ENCODE peak calls at places on chromosomes 7 and 10, in six cellular contexts. W is GM12865; V is naive thymus-derived CD4-positive, alpha-beta T cell; N is WERI-Rb-1; H is stomach; Y is uterus. G is an unnamed sample.

GRCh38 chr7:138887872-138888656 is 90.1 kb upstream of the ATP6V0A4 start:
- DNase-seq in W (no peak), V (no peak), N (no peak), H (no peak), Y (no peak), G (no peak)

GRCh38 chr10:10798543-10799192 is 219.0 kb upstream of the CELF2 start:
- DNase-seq in W (no peak), V (no peak), N (no peak), H (no peak), Y (peak), G (no peak)

GRCh38 chr7:74429153-74429747 is 24.5 kb upstream of the GTF2IRD1 start:
- DNase-seq in W (no peak), V (no peak), N (no peak), H (no peak), Y (no peak), G (no peak)

GRCh38 chr10:47318706-47319105 is 3.5 kb upstream of the GDF2 start:
- DNase-seq in W (peak), V (no peak), N (no peak), H (no peak), Y (no peak), G (no peak)

GRCh38 chr7:85748861-85749260 is 562.0 kb upstream of the SEMA3D start:
- DNase-seq in W (no peak), V (no peak), N (no peak), H (no peak), Y (no peak), G (no peak)

GRCh38 chr7:12554421-12554820 is 16.1 kb upstream of the SCIN start:
- DNase-seq in W (no peak), V (no peak), N (no peak), H (no peak), Y (no peak), G (no peak)

GRCh38 chr10:106836923-106837322 is 327.6 kb downstream of the SORCS1 start:
- DNase-seq in W (peak), V (no peak), N (no peak), H (no peak), Y (no peak), G (peak)

GRCh38 chr10:110637558-110638053 is 6.5 kb upstream of the RBM20 start:
- DNase-seq in W (no peak), V (no peak), N (peak), H (no peak), Y (no peak), G (no peak)

GRCh38 chr7:140145709-140146108 is 31.1 kb downstream of the KDM7A start:
- DNase-seq in W (no peak), V (no peak), N (no peak), H (no peak), Y (no peak), G (no peak)

GRCh38 chr10:62076872-62077271 is 175.4 kb downstream of the ARID5B start:
- DNase-seq in W (no peak), V (no peak), N (no peak), H (no peak), Y (no peak), G (no peak)

GRCh38 chr10:103238506-103239252 is 7.0 kb upstream of the RPEL1 start:
- DNase-seq in W (no peak), V (no peak), N (peak), H (peak), Y (no peak), G (no peak)

GRCh38 chr7:27364344-27364758 is 121.7 kb downstream of the EVX1 start:
- DNase-seq in W (no peak), V (no peak), N (no peak), H (peak), Y (peak), G (no peak)

GRCh38 chr7:122949186-122949585 is 46.3 kb downstream of the TAS2R16 start:
- DNase-seq in W (no peak), V (no peak), N (no peak), H (no peak), Y (no peak), G (no peak)

GRCh38 chr10:128628252-128628651 is 502.0 kb upstream of the MKI67 start:
- DNase-seq in W (no peak), V (no peak), N (no peak), H (no peak), Y (no peak), G (no peak)

GRCh38 chr7:25395976-25396375 is 167.7 kb upstream of the NPVF start:
- DNase-seq in W (no peak), V (no peak), N (no peak), H (no peak), Y (no peak), G (no peak)

GRCh38 chr10:103232772-103233488 is 12.8 kb upstream of the RPEL1 start:
- DNase-seq in W (no peak), V (no peak), N (peak), H (no peak), Y (no peak), G (no peak)

GRCh38 chr10:124604214-124605000 is 139.8 kb downstream of the FAM53B start:
- DNase-seq in W (no peak), V (no peak), N (no peak), H (no peak), Y (no peak), G (no peak)

GRCh38 chr10:126630225-126630624 is 40.3 kb downstream of the C10orf90 start:
- DNase-seq in W (no peak), V (no peak), N (no peak), H (no peak), Y (no peak), G (no peak)

GRCh38 chr7:125390866-125391265 is 461.2 kb upstream of the POT1 start:
- DNase-seq in W (no peak), V (no peak), N (no peak), H (no peak), Y (no peak), G (no peak)

GRCh38 chr7:139691253-139691781 is 86.5 kb downstream of the HIPK2 start:
- DNase-seq in W (no peak), V (no peak), N (no peak), H (peak), Y (no peak), G (no peak)

GRCh38 chr7:121279060-121279620 is 49.7 kb upstream of the WNT16 start:
- DNase-seq in W (peak), V (no peak), N (no peak), H (no peak), Y (no peak), G (no peak)
- H3K4me3 ChIP-seq in W (no peak), V (no peak), N (no peak), H (no peak), Y (no peak), G (no peak)

DNA sequence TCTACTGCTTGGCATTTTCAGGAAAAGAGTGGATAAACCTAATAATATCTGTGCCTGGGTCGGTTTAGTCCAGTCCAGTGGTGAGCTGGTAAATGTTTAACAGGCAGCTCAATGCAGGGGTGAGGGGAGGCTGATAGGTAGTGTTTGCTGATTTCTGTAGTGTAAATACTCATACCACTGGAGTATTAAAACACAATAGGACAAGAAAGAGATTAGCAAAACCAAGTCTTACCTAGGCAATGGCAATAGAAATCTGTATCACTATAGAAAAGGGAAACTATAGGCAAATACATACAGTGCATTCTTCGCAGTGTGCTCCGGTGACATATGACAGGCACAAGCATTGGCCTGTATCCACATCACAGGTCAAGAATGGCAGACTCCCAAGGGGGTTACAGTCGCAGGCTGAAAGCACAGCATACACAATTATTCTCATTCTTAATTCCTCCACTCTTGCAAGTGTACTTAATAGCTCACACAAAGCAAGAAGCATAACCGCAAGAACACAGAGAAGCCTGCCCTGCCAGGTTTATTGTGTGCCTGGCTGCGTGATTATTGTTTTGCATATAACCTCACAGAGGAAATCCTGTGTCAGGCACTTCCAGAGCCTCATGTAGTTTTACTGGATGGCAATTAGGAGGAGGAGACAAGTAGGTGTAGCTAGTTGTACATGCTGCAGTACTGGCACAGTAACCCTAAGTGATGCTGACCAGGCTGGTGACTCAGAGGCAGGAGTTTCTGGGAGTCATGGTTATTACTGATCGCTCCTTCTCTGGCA is 35.0 kb downstream of the LAMB4 start:
- DNase-seq in W (no peak), V (no peak), N (no peak), H (peak), Y (peak), G (no peak)
- H3K4me3 ChIP-seq in W (no peak), V (no peak), N (no peak), H (no peak), Y (no peak), G (no peak)

GRCh38 chr7:14430921-14431320 is 441.5 kb upstream of the ETV1 start:
- DNase-seq in W (no peak), V (no peak), N (no peak), H (no peak), Y (no peak), G (no peak)
- H3K4me3 ChIP-seq in W (no peak), V (no peak), N (no peak), H (no peak), Y (no peak), G (no peak)

DNA sequence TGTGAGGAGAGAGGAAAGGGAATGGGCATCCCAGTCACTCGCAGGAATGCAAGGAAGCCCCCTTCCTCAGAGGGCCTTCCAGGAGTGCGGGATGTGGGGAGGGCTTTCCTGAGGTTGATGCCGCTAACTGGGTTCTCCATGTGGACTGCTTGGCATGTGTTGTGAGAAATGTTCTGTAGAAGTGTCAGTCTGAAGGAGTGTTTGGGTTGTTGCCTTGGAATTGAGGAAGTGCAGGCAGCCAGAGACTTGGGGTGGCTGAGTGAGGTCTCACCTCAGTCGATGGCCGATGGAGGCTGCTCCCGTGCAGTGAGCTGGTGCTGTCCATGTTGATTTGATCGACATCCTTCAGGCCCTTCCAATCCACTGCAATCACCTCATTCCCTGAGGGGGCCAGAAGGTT is 2.7 kb downstream of the FAM131B start:
- DNase-seq in W (no peak), V (no peak), N (no peak), H (no peak), Y (no peak), G (no peak)
- H3K4me3 ChIP-seq in W (no peak), V (no peak), N (no peak), H (no peak), Y (no peak), G (no peak)

GRCh38 chr10:74011762-74012161 is 13.8 kb downstream of the VCL start:
- DNase-seq in W (no peak), V (no peak), N (no peak), H (no peak), Y (no peak), G (no peak)

GRCh38 chr10:74013004-74013403 is 15.1 kb downstream of the VCL start:
- DNase-seq in W (no peak), V (no peak), N (no peak), H (no peak), Y (no peak), G (no peak)

GRCh38 chr10:74008212-74008731 is 10.4 kb downstream of the VCL start:
- DNase-seq in W (peak), V (no peak), N (no peak), H (no peak), Y (no peak), G (peak)

GRCh38 chr10:74012480-74012879 is 14.6 kb downstream of the VCL start:
- DNase-seq in W (no peak), V (no peak), N (no peak), H (no peak), Y (no peak), G (no peak)

GRCh38 chr10:74011016-74011415 is 13.1 kb downstream of the VCL start:
- DNase-seq in W (no peak), V (no peak), N (no peak), H (no peak), Y (no peak), G (no peak)
- H3K4me3 ChIP-seq in W (no peak), V (no peak), N (no peak), H (no peak), Y (no peak), G (no peak)

DNA sequence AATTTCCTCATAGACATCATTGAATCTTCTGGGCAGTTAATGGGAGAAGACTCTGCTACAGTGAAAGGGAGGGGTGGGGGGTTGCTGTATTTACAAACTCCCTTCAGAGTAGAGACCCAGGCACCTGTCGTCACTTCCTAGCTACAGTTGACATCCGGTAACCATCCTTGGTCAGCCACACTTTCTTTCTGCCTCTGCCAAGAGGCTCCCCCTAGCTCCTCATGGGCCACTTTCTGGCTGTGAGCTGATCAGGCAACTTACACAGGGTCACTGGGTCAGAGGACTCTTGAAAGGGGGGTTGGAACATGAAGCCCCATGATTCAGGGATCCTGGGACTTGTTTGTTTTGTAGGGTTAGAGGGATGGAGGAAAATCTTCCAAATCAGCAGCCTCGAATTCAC is 1.2 kb downstream of the TECPR1 start:
- DNase-seq in W (peak), V (peak), N (peak), H (no peak), Y (no peak), G (peak)
- H3K4me3 ChIP-seq in W (peak), V (peak), N (peak), H (peak), Y (no peak), G (peak)

DNA sequence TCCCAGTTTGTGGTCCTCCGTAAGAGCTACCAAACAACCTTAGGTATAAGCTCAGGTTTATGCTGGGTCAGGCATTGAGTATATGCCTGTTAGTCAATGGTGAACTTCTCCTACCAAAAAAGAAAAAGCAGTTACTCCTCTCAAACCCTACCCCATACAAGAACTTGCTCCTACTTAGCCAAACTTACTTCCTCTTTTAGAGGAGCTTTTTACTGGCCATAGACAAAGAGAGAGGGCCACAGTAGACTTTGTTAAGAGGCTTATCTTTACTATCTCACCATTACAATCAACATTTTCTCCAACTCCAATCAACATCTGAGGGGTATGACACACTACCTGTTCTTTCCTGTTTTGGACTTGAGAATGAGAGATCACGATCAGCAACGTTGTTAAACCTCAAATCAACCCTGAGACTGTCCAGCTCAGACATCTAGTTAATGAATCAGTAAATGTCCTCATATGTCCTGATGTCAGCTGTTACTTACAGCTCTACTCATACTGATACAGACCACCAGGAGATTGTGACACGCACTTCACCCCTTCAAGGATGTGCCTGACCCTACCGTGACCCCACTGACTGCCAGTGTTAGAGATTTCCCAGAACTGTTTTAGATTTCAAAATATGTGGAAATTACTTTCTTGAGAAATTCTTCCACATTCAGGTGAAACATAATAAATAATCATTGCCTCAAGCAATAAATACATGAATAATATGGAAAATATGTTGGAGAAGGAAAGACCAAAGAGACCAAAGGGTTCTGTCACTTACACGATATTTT is 18.4 kb upstream of the CCDC71L start:
- DNase-seq in W (peak), V (no peak), N (no peak), H (no peak), Y (peak), G (no peak)
- H3K4me3 ChIP-seq in W (no peak), V (no peak), N (no peak), H (no peak), Y (no peak), G (no peak)

GRCh38 chr10:123156091-123156490 is 1.9 kb downstream of the BUB3 start:
- DNase-seq in W (no peak), V (no peak), N (no peak), H (no peak), Y (no peak), G (no peak)
- H3K4me3 ChIP-seq in W (peak), V (no peak), N (no peak), H (no peak), Y (no peak), G (peak)

GRCh38 chr7:117827861-117828260 is 45.4 kb downstream of the CTTNBP2 start:
- DNase-seq in W (no peak), V (no peak), N (no peak), H (no peak), Y (no peak), G (no peak)
- H3K4me3 ChIP-seq in W (no peak), V (no peak), N (no peak), H (no peak), Y (no peak), G (no peak)

GRCh38 chr7:78492146-78492545 is 693.6 kb downstream of the PHTF2 start:
- DNase-seq in W (no peak), V (no peak), N (no peak), H (no peak), Y (no peak), G (no peak)

GRCh38 chr7:78490526-78490925 is 692.0 kb downstream of the PHTF2 start:
- DNase-seq in W (no peak), V (no peak), N (no peak), H (no peak), Y (no peak), G (no peak)

GRCh38 chr7:78489851-78490250 is 691.3 kb downstream of the PHTF2 start:
- DNase-seq in W (no peak), V (no peak), N (no peak), H (no peak), Y (no peak), G (no peak)

GRCh38 chr7:78487464-78487863 is 688.9 kb downstream of the PHTF2 start:
- DNase-seq in W (no peak), V (no peak), N (no peak), H (no peak), Y (no peak), G (no peak)

GRCh38 chr7:78489423-78489822 is 690.9 kb downstream of the PHTF2 start:
- DNase-seq in W (no peak), V (no peak), N (no peak), H (no peak), Y (no peak), G (no peak)
- H3K4me3 ChIP-seq in W (no peak), V (no peak), N (no peak), H (no peak), Y (no peak), G (no peak)

G was measured in GM12864.